ENCODE peak calls at places on chromosomes 16 and 17, in five cellular contexts. K is HCT116, F is trophoblast cell, S is mucosa of descending colon, L is fibroblast of the aortic adventitia. W is an unnamed sample.

GRCh38 chr17:13520899-13521572 is 80.7 kb downstream of the HS3ST3A1 start:
- DNase-seq in K (no peak), F (no peak), S (no peak), L (peak; percentile 81), W (peak; percentile 82)

GRCh38 chr17:40947929-40948328 is 10.5 kb upstream of the KRT23 start:
- DNase-seq in K (no peak), F (no peak), S (no peak), L (no peak), W (no peak)

GRCh38 chr17:77602883-77603640 is 355.4 kb upstream of the TNRC6C start:
- DNase-seq in K (no peak), F (no peak), S (no peak), L (no peak), W (no peak)

GRCh38 chr16:65667013-65667578 is 545.2 kb upstream of the CDH11 start:
- DNase-seq in K (no peak), F (no peak), S (no peak), L (peak; percentile 46), W (peak; percentile 55)

GRCh38 chr17:80992077-80992947 is 671 bp downstream of the CHMP6 start:
- DNase-seq in K (no peak), F (no peak), S (peak; percentile 56), L (no peak), W (no peak)

GRCh38 chr17:38464251-38464722 is 36.0 kb downstream of the ARHGAP23 start:
- DNase-seq in K (no peak), F (no peak), S (no peak), L (no peak), W (peak; percentile 49)

GRCh38 chr17:56131431-56131830 is 21.8 kb upstream of the ANKFN1 start:
- DNase-seq in K (no peak), F (no peak), S (no peak), L (peak; percentile 28), W (no peak)

GRCh38 chr16:58492735-58493134 is 7.2 kb upstream of the NDRG4 start:
- DNase-seq in K (no peak), F (no peak), S (no peak), L (no peak), W (no peak)

GRCh38 chr17:60386475-60387058 is 5.4 kb downstream of the USP32 start:
- DNase-seq in K (no peak), F (no peak), S (no peak), L (no peak), W (no peak)

DNA sequence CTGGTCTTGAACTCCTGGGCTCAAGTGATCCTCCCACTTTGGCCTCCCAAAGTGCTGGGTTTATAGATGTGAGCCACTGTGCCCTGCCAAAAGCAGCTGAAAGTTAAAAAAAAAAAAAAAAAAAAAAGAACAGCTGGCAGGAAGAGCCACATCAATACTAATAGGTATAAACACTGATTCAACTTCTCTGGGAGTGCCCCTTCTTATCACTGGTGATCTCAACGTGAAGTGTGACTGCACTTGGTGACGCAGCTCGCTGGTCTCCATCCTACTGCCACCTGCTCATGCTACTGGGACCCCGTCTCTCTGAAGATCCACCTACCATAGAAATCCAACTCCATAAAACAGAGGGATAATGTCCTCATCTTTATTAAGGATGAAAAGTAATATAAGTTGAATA is 40.8 kb downstream of the RNF157 start:
- DNase-seq in K (no peak), F (no peak), S (no peak), L (no peak), W (no peak)
- H3K4me3 ChIP-seq in K (no peak overlapping the region), F (no peak overlapping the region), S (no peak overlapping the region), L (no peak overlapping the region), W (no peak overlapping the region)

GRCh38 chr16:23518435-23518891 is 8.2 kb upstream of the GGA2 start:
- DNase-seq in K (no peak), F (no peak), S (no peak), L (no peak), W (peak; percentile 32)

GRCh38 chr16:23514381-23515152 is 4.3 kb upstream of the GGA2 start:
- DNase-seq in K (no peak), F (no peak), S (no peak), L (no peak), W (no peak)

GRCh38 chr16:23519282-23519681 is 9.0 kb upstream of the GGA2 start:
- DNase-seq in K (no peak), F (no peak), S (no peak), L (no peak), W (no peak)

GRCh38 chr16:23516366-23517137 is 6.3 kb upstream of the GGA2 start:
- DNase-seq in K (no peak), F (no peak), S (peak; percentile 54), L (no peak), W (no peak)

GRCh38 chr16:23515881-23516280 is 5.6 kb upstream of the GGA2 start:
- DNase-seq in K (no peak), F (no peak), S (no peak), L (no peak), W (no peak)
- H3K4me3 ChIP-seq in K (no peak overlapping the region), F (no peak overlapping the region), S (no peak overlapping the region), L (no peak overlapping the region), W (no peak overlapping the region)

GRCh38 chr17:17354560-17355357 is 51.6 kb downstream of the NT5M start:
- DNase-seq in K (peak; percentile 42), F (peak; percentile 54), S (peak; percentile 71), L (peak; percentile 70), W (peak; percentile 78)

GRCh38 chr17:17353625-17354484 is 50.7 kb downstream of the NT5M start:
- DNase-seq in K (no peak), F (no peak), S (no peak), L (no peak), W (no peak)

GRCh38 chr17:17356931-17357270 is 53.7 kb downstream of the NT5M start:
- DNase-seq in K (no peak), F (no peak), S (no peak), L (no peak), W (no peak)

GRCh38 chr17:17356149-17356930 is 53.2 kb downstream of the NT5M start:
- DNase-seq in K (peak; percentile 70), F (peak; percentile 83), S (no peak), L (peak; percentile 89), W (peak; percentile 93)

DNA sequence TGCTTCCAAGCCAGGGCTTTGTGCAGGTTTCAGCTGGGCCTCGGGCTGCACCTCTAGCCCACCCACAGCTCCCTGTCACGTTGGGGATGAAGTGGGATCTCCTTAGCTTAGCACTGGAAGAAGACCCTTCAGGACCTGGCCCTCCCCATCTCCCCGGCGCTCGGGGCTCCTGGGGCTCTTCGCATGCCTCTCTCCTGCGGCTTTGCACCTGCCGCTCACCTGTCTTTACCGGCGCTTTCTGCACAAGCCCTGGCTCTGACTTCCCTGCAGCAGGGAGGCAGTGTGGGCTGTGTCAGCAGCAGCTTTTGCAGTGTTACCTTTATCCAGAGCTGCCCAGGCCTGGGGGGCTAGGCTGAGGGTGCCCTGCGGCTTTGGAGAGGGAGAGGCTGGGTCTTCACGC is 52.3 kb downstream of the NT5M start:
- DNase-seq in K (no peak), F (no peak), S (no peak), L (no peak), W (no peak)
- H3K4me3 ChIP-seq in K (no peak overlapping the region), F (no peak overlapping the region), S (no peak overlapping the region), L (no peak overlapping the region), W (no peak overlapping the region)

DNA sequence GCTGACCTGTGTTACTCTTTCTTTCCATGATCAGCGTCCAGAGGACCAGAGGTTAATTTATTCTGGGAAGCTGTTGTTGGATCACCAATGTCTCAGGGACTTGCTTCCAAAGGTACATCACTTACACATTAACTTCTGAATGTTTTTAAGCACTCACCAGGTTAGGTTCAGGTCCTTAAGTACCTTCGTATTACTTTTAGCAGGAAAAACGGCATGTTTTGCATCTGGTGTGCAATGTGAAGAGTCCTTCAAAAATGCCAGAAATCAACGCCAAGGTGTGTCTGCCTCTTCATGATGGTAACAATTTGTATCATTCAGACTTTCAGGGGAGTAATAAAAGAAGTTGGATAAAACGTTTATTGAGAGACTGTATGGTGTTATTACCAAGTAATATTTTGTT is 3.3 kb downstream of the HERPUD1 start:
- DNase-seq in K (no peak), F (no peak), S (no peak), L (no peak), W (no peak)
- H3K4me3 ChIP-seq in K (no peak overlapping the region), F (no peak overlapping the region), S (no peak overlapping the region), L (peak overlapping the region; percentile 93), W (peak overlapping the region; percentile 96)

GRCh38 chr16:21986692-21987246 is 14.1 kb downstream of the PDZD9 start:
- DNase-seq in K (no peak), F (no peak), S (no peak), L (no peak), W (no peak)
- H3K4me3 ChIP-seq in K (no peak overlapping the region), F (no peak overlapping the region), S (no peak overlapping the region), L (no peak overlapping the region), W (no peak overlapping the region)